ENCODE peak calls at places on chromosomes 7 and 10, in ten cellular contexts. L, Y, D, B, R, Q, V, X, G and I are unnamed samples.

GRCh38 chr10:79385804-79386531 is 38.7 kb downstream of the PPIF start:
- DNase-seq in L (no peak), Y (no peak), D (no peak), B (no peak), R (peak), Q (no peak), V (no peak), X (peak), G (no peak), I (peak)

GRCh38 chr10:132132391-132132841 is 54.3 kb upstream of the DPYSL4 start:
- DNase-seq in L (no peak), Y (no peak), D (no peak), B (no peak), R (peak), Q (no peak), V (no peak), X (peak), G (no peak), I (no peak)

GRCh38 chr7:91434821-91435220 is 170.6 kb downstream of the FZD1 start:
- DNase-seq in L (no peak), Y (no peak), D (no peak), B (no peak), R (no peak), Q (no peak), V (no peak), X (no peak), G (no peak), I (peak)

GRCh38 chr7:116434820-116435341 is 64.7 kb upstream of the CAV2 start:
- DNase-seq in L (no peak), Y (no peak), D (no peak), B (no peak), R (no peak), Q (no peak), V (peak), X (no peak), G (no peak), I (peak)

GRCh38 chr7:88589915-88590314 is 169.6 kb upstream of the ZNF804B start:
- DNase-seq in L (no peak), Y (no peak), D (no peak), B (no peak), R (no peak), Q (no peak), V (no peak), X (no peak), G (no peak), I (no peak)

GRCh38 chr10:98489561-98490481 is 43.1 kb upstream of the HPS1 start:
- DNase-seq in L (no peak), Y (peak), D (no peak), B (no peak), R (no peak), Q (no peak), V (no peak), X (no peak), G (no peak), I (no peak)

GRCh38 chr7:79882916-79883315 is 251.7 kb upstream of the GNAI1 start:
- DNase-seq in L (no peak), Y (no peak), D (no peak), B (no peak), R (no peak), Q (no peak), V (no peak), X (no peak), G (no peak), I (no peak)

GRCh38 chr10:47248436-47249090 is 51.4 kb upstream of the GDF10 start:
- DNase-seq in L (no peak), Y (no peak), D (no peak), B (no peak), R (no peak), Q (no peak), V (no peak), X (no peak), G (no peak), I (no peak)

GRCh38 chr7:79199266-79199665 is 254.2 kb downstream of the MAGI2 start:
- DNase-seq in L (no peak), Y (no peak), D (no peak), B (no peak), R (no peak), Q (no peak), V (no peak), X (no peak), G (no peak), I (no peak)

GRCh38 chr10:80051993-80052392 is 26.5 kb upstream of the TMEM254 start:
- DNase-seq in L (no peak), Y (no peak), D (no peak), B (no peak), R (no peak), Q (no peak), V (no peak), X (no peak), G (no peak), I (no peak)

GRCh38 chr10:6386346-6386745 is 183.6 kb downstream of the PFKFB3 start:
- DNase-seq in L (no peak), Y (no peak), D (no peak), B (no peak), R (no peak), Q (no peak), V (no peak), X (peak), G (no peak), I (no peak)

GRCh38 chr7:35802649-35803048 is 1.8 kb downstream of the SEPTIN7 start:
- DNase-seq in L (no peak), Y (peak), D (peak), B (no peak), R (no peak), Q (no peak), V (no peak), X (no peak), G (no peak), I (no peak)

GRCh38 chr10:124200011-124200410 is 106.6 kb upstream of the CHST15 start:
- DNase-seq in L (no peak), Y (no peak), D (no peak), B (no peak), R (no peak), Q (no peak), V (no peak), X (no peak), G (no peak), I (peak)

GRCh38 chr10:38094923-38095574 is 912 bp downstream of the ZNF37A start:
- DNase-seq in L (peak), Y (no peak), D (no peak), B (no peak), R (no peak), Q (no peak), V (no peak), X (no peak), G (no peak), I (peak)

GRCh38 chr10:122181901-122182799 is 88.9 kb upstream of the BTBD16 start:
- DNase-seq in L (no peak), Y (no peak), D (no peak), B (no peak), R (no peak), Q (no peak), V (no peak), X (peak), G (no peak), I (no peak)

GRCh38 chr7:74351836-74352235 is 62.6 kb downstream of the CLIP2 start:
- DNase-seq in L (no peak), Y (no peak), D (no peak), B (no peak), R (no peak), Q (no peak), V (no peak), X (no peak), G (no peak), I (peak)

GRCh38 chr10:44913312-44914079 is 2.4 kb downstream of the TMEM72 start:
- DNase-seq in L (no peak), Y (no peak), D (peak), B (no peak), R (no peak), Q (no peak), V (no peak), X (no peak), G (no peak), I (no peak)

GRCh38 chr7:6106140-6106904 is 75.1 kb downstream of the ANKRD61 start:
- DNase-seq in L (no peak), Y (peak), D (no peak), B (no peak), R (no peak), Q (no peak), V (no peak), X (no peak), G (peak), I (no peak)

DNA sequence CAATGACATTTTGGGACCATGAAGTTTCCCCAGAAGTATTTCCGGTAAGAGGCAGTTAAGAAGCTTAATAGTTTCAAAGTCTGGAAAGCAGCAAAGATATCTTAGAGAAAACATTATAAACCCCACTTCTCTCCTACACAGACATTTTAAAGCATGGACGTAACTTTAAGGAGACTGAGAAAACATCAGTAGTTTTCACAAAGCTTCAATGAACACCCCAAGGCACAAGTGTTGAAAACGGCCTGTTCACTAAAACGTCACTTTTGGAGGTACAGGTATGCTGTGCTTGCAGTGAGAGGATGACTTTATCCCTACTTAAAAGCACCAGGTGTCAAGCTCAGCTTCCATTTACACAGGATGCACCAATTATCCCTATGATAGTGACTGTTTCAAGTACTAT is 25.0 kb downstream of the NCOA4 start:
- DNase-seq in L (no peak), Y (no peak), D (no peak), B (no peak), R (no peak), Q (no peak), V (no peak), X (no peak), G (no peak), I (no peak)
- H3K27ac ChIP-seq in L (no peak), Y (no peak), D (peak), B (no peak), R (no peak), Q (no peak), V (no peak), X (no peak), G (no peak), I (peak)

DNA sequence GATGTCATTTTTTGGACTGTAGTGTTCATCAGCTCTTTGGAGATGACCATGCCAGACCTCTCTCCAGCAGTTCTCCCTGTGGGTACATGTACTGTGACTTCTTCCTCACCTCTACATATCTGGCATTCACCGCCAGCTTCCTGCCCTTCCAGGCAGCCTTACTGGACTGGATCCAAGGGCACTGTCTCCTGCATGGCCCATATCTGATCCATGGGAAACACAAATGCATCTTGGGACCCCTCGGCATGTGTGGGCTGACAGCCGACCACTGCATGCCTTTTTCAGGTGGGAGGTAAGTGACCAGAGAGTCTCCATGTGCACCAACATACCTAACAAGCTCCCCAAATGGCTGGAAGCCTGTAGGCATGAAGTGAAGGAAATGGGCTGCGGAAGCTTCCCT is 3.9 kb upstream of the BLVRA start:
- DNase-seq in L (no peak), Y (no peak), D (no peak), B (no peak), R (peak), Q (no peak), V (no peak), X (no peak), G (no peak), I (no peak)
- H3K27ac ChIP-seq in L (no peak), Y (no peak), D (no peak), B (no peak), R (no peak), Q (no peak), V (no peak), X (no peak), G (no peak), I (no peak)

GRCh38 chr10:69279110-69279509 is 814 bp downstream of the HK1 start:
- DNase-seq in L (no peak), Y (no peak), D (no peak), B (no peak), R (no peak), Q (no peak), V (no peak), X (no peak), G (no peak), I (no peak)
- H3K27ac ChIP-seq in L (no peak), Y (no peak), D (peak), B (no peak), R (peak), Q (peak), V (no peak), X (no peak), G (no peak), I (peak)

DNA sequence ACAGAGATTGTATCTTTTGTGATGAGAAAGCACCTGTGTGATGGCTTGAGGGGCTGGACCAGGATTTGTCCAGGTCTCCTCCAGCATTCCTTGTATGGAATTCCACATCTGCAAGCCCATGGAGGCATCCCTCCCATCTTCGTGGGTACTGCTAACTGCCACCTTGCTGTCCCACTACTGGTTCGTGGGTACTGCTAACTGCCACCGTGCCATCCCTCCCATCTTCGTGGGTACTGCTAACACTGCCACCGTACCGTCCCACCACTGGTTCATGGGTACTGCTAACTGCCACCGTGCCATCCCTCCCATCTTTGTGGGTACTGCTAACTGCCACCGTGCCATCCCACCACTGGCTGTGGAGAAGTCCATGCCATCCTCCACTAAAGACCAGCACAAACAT is 111.7 kb downstream of the LARP4B start:
- DNase-seq in L (no peak), Y (no peak), D (no peak), B (no peak), R (no peak), Q (no peak), V (no peak), X (no peak), G (no peak), I (no peak)
- H3K27ac ChIP-seq in L (no peak), Y (no peak), D (no peak), B (no peak), R (no peak), Q (no peak), V (no peak), X (no peak), G (no peak), I (peak)

GRCh38 chr10:92241158-92241500 is 49.7 kb downstream of the CPEB3 start:
- DNase-seq in L (no peak), Y (peak), D (peak), B (no peak), R (no peak), Q (peak), V (no peak), X (no peak), G (no peak), I (no peak)

GRCh38 chr10:92240289-92241157 is 50.4 kb downstream of the CPEB3 start:
- DNase-seq in L (peak), Y (peak), D (peak), B (no peak), R (peak), Q (peak), V (no peak), X (peak), G (no peak), I (peak)

GRCh38 chr10:92239185-92239599 is 51.7 kb downstream of the CPEB3 start:
- DNase-seq in L (no peak), Y (no peak), D (peak), B (no peak), R (no peak), Q (no peak), V (no peak), X (no peak), G (no peak), I (no peak)

GRCh38 chr10:92238586-92239098 is 52.2 kb downstream of the CPEB3 start:
- DNase-seq in L (no peak), Y (peak), D (no peak), B (no peak), R (no peak), Q (no peak), V (peak), X (no peak), G (no peak), I (no peak)

DNA sequence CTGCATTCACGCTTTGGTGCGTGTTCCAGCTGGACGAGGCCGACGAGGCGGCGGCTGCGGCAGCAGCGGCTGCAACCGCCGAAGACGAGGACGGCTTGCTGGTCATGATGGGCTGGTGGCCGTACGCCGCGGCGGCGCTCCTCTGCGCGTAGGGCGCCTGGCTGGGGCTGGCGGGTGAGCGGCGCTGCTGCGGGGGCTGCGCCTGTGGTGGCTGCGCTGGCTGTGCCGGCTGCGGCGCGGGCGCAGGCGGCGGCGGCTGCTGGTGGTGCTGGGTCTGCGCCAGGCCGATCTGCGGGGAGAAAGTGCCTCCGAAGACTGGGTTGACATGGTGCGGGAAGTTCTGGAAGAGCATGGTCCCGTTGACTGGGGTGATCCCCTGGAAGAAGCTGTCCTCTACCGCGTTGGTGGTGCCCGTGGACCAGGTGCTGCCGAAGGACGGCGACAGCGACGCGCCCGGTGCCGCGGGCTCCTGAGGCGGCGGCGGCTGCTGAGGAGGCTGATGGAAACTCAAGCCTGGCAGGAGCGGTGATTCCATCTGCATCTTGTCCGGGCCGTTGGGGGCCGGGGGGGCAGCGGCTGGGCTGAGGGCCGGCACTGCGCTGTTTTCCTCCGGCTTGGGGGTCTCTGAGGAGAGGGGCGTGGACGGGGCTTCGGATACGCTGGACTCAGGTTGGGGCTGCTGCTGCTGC is 51.1 kb downstream of the CPEB3 start:
- DNase-seq in L (peak), Y (no peak), D (peak), B (no peak), R (peak), Q (peak), V (no peak), X (peak), G (no peak), I (peak)
- H3K27ac ChIP-seq in L (peak), Y (peak), D (peak), B (peak), R (peak), Q (peak), V (peak), X (peak), G (peak), I (peak)

DNA sequence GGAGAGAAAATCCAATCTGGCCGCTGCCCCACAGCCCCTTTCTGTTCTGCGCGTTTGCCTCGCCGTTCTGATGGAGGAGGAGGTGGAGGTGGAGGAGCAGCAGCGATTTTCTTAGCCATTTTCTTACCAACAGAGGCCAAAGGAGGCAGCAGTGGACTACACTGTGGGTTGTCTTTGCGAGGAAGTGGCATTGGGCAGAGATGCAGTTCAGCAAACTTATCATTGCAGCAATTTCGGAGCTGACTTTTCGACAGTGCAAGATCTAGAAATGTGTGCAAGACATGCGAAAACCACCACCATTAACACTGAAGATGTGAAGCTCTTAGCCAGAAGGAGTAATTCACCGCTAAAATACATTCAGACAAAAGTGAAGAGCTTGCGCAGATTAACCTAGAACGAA is 1.9 kb upstream of the ARL4A start:
- DNase-seq in L (peak), Y (no peak), D (peak), B (no peak), R (no peak), Q (peak), V (no peak), X (no peak), G (peak), I (no peak)
- H3K27ac ChIP-seq in L (peak), Y (no peak), D (no peak), B (peak), R (no peak), Q (peak), V (no peak), X (peak), G (peak), I (peak)

DNA sequence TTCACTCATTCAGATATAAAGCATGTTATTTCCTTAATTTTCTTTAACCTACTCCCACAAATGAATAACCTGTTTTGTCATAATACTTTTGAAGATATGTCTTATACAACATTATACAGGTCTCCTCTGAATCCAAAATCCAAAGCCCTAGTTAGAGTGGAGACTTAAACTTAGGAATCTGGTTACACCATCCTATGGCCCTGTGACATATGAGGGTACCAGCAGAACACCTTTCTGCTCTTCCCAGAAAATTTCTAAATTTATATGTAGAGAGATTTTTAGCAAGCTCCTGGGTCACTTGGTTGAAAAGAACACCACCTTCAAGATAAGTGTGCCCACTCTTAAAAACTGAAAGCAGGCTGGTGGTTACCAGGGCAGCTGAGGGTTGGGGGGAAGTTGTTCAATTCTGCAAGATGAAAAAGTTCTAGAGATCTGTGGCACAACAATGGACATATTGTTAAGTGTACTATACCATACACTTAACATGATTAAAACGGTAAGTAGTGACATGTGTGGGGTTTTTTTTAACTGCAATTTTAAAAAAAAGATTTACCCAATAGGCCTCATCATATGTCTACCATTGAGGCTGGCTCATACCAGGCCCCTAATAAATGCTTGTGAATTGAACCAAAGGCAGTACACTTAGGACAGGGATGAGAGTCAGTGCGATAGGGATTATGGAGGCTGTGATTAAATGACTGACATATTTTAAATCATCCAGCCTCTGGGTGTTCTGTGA is 37.6 kb upstream of the KCNIP2 start:
- DNase-seq in L (no peak), Y (no peak), D (no peak), B (no peak), R (no peak), Q (no peak), V (no peak), X (no peak), G (no peak), I (no peak)
- H3K27ac ChIP-seq in L (peak), Y (no peak), D (no peak), B (no peak), R (no peak), Q (no peak), V (no peak), X (no peak), G (no peak), I (no peak)

GRCh38 chr10:108060246-108060645 is 895.7 kb upstream of the SORCS1 start:
- DNase-seq in L (no peak), Y (no peak), D (no peak), B (no peak), R (no peak), Q (no peak), V (no peak), X (no peak), G (no peak), I (no peak)
- H3K27ac ChIP-seq in L (no peak), Y (no peak), D (no peak), B (no peak), R (no peak), Q (no peak), V (no peak), X (no peak), G (no peak), I (no peak)